ENCODE peak calls at places on chromosomes 7 and 10, in six cellular contexts. J is HCT116, P is breast epithelium, G is HepG2, V is colonic mucosa, D is adrenal gland. K is an unnamed sample. For H3K4me1, the result is how much of the 10 kb centered on the place peaks cover.

GRCh38 chr7:159008055-159008405 is 136.6 kb downstream of the VIPR2 start:
- DNase-seq in G (no peak), P (no peak), J (no peak), D (no peak), V (no peak), K (no peak)

GRCh38 chr10:13321576-13321975 is 21.7 kb upstream of the PHYH start:
- DNase-seq in V (no peak), J (no peak), G (no peak), D (no peak), P (no peak), K (no peak)

GRCh38 chr7:2582006-2582735 is 23.4 kb downstream of the IQCE start:
- DNase-seq in J (no peak), P (no peak), G (no peak), D (no peak), V (no peak), K (no peak)

GRCh38 chr10:82942572-82943091 is 1067.6 kb downstream of the NRG3 start:
- DNase-seq in P (no peak), D (peak), V (no peak), G (no peak), J (no peak), K (no peak)

GRCh38 chr7:149477494-149478443 is 16.9 kb upstream of the ZNF777 start:
- DNase-seq in J (no peak), V (no peak), P (no peak), G (no peak), D (no peak), K (no peak)

GRCh38 chr10:3071405-3072198 is 4.3 kb downstream of the PFKP start:
- DNase-seq in D (no peak), J (peak), V (no peak), G (no peak), P (no peak), K (peak)

GRCh38 chr7:104150470-104150869 is 57.3 kb downstream of the ORC5 start:
- DNase-seq in G (no peak), V (no peak), P (no peak), J (no peak), D (no peak), K (no peak)

GRCh38 chr7:100768784-100769183 is 35.4 kb downstream of the ZAN start:
- DNase-seq in P (no peak), J (no peak), D (no peak), V (no peak), G (no peak), K (no peak)

GRCh38 chr7:27236053-27236410 is 6.6 kb upstream of the EVX1 start:
- DNase-seq in J (no peak), P (no peak), G (no peak), D (no peak), V (no peak), K (no peak)

GRCh38 chr7:150668472-150668911 is 17.0 kb upstream of the GIMAP2 start:
- DNase-seq in J (no peak), G (no peak), V (no peak), D (no peak), P (no peak), K (no peak)

GRCh38 chr7:115613836-115614235 is 416.7 kb downstream of the TFEC start:
- DNase-seq in P (no peak), G (no peak), J (no peak), D (no peak), V (no peak), K (no peak)

GRCh38 chr10:106959521-106959920 is 205.0 kb downstream of the SORCS1 start:
- DNase-seq in D (no peak), V (no peak), P (no peak), J (no peak), G (no peak), K (no peak)

GRCh38 chr7:126790763-126791162 is 462.0 kb downstream of the GRM8 start:
- DNase-seq in V (no peak), D (no peak), J (no peak), P (no peak), G (no peak), K (no peak)

GRCh38 chr7:73920406-73921134 is 59.6 kb downstream of the TMEM270 start:
- DNase-seq in G (no peak), P (no peak), J (no peak), D (no peak), V (no peak), K (no peak)

GRCh38 chr7:44323381-44324203 is 1.8 kb downstream of the CAMK2B start:
- DNase-seq in P (no peak), J (no peak), D (no peak), V (no peak), G (no peak), K (no peak)

GRCh38 chr7:136134503-136134902 is 157.3 kb upstream of the MTPN start:
- DNase-seq in V (no peak), D (no peak), G (no peak), P (no peak), J (no peak), K (no peak)

GRCh38 chr7:22173884-22174573 is 182.9 kb downstream of the RAPGEF5 start:
- DNase-seq in J (no peak), D (no peak), V (no peak), P (no peak), G (no peak), K (peak)

GRCh38 chr10:93468532-93469213 is 13.5 kb downstream of the MYOF start:
- DNase-seq in D (peak), J (peak), G (peak), P (no peak), V (no peak), K (peak)

DNA sequence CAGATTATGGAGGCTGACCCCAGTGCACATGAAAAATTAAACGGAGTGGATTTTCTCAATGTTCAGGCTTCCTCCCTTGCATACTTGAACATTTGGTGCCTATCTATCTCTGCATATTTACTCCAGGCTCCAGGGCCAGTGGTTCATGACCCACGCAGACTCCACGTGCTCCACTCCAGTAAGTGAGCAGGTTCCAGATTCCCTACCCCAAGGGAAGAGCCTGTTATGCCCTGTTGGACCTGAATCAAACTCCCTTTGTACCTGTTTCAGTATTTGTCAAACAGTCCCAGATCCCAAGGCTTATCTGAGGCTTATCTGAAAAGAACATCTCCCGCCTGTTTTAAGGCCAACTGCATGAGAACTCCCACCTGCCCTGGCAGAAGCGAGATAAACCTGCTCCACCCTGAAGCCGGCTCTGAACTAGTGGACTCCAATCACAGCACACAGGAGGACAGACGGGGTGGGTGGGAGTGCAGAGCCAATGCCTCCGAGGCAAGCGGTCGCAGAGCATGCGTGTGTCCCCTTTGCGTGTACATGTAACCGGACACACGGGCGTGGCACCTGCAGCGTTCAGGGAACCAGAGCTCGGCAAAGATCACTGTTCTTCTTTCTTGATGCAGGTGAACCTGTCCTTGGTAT is 2.3 kb upstream of the FUOM start:
- DNase-seq in J (no peak), P (no peak), G (peak), D (no peak), V (peak), K (no peak)
- TF ChIP-seq CTCF in J (no peak), P (no peak), G (no peak), D (no peak), V (no peak), K (no peak)

DNA sequence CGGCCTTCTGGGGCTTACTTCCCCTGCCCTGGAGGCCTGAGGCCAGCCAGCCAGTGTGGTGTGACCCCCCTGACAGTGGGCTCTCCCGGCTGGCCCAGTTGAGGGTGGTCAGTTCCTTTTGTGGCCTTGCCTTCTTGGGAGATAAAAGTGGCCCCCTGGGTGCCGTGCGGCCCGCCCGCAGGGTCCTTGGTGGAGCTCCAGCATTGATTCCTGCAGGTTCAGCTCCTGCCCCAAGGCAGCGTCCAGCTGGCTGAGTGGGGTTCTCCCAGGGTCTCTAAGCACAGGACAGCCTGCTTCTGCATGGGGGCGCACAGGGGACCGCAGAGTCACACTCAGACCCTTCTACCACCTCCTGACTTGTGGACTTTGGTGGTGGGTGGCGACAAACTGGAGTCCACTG is 62.1 kb downstream of the CUX1 start:
- DNase-seq in D (no peak), P (no peak), V (no peak), J (no peak), G (no peak), K (no peak)
- H3K4me1 ChIP-seq in D (under half), P (under half), V (under half), J (under half), G (half or more), K (under half)

GRCh38 chr10:113993489-113993932 is 50.2 kb upstream of the ADRB1 start:
- DNase-seq in D (peak), G (no peak), V (no peak), P (no peak), J (no peak), K (no peak)
- TF ChIP-seq CTCF in D (no peak), G (peak), V (no peak), P (no peak), J (no peak), K (no peak)

GRCh38 chr7:127824682-127825081 is 172.7 kb downstream of the SND1 start:
- DNase-seq in P (no peak), J (no peak), V (no peak), D (no peak), G (peak), K (no peak)
- H3K4me1 ChIP-seq in P (under half), J (under half), V (under half), D (under half), G (under half), K (under half)

GRCh38 chr7:39754326-39755120 is 131.2 kb downstream of the RALA start:
- DNase-seq in J (no peak), D (no peak), P (no peak), G (no peak), V (no peak), K (peak)
- TF ChIP-seq CTCF in J (no peak), D (no peak), P (no peak), G (no peak), V (no peak), K (no peak)

GRCh38 chr10:127277063-127277462 is 80.7 kb upstream of the INSYN2A start:
- DNase-seq in J (no peak), D (no peak), G (no peak), P (no peak), V (no peak), K (no peak)
- H3K4me1 ChIP-seq in J (under half), D (under half), G (under half), P (under half), V (under half), K (under half)

GRCh38 chr7:128400566-128400965 is 9.2 kb downstream of the IMPDH1 start:
- DNase-seq in G (no peak), P (no peak), J (no peak), D (no peak), V (no peak), K (no peak)

GRCh38 chr7:128404143-128404681 is 5.6 kb downstream of the IMPDH1 start:
- DNase-seq in G (no peak), D (no peak), P (no peak), J (no peak), V (peak), K (no peak)

GRCh38 chr7:128399991-128400390 is 9.8 kb downstream of the IMPDH1 start:
- DNase-seq in J (no peak), P (no peak), G (no peak), D (no peak), V (no peak), K (no peak)

GRCh38 chr7:128403676-128404075 is 6.1 kb downstream of the IMPDH1 start:
- DNase-seq in J (no peak), V (no peak), P (no peak), D (no peak), G (no peak), K (no peak)

GRCh38 chr7:128402346-128402745 is 7.4 kb downstream of the IMPDH1 start:
- DNase-seq in V (no peak), P (no peak), D (no peak), G (no peak), J (no peak), K (peak)
- TF ChIP-seq CTCF in V (no peak), P (no peak), D (no peak), G (no peak), J (no peak), K (no peak)

DNA sequence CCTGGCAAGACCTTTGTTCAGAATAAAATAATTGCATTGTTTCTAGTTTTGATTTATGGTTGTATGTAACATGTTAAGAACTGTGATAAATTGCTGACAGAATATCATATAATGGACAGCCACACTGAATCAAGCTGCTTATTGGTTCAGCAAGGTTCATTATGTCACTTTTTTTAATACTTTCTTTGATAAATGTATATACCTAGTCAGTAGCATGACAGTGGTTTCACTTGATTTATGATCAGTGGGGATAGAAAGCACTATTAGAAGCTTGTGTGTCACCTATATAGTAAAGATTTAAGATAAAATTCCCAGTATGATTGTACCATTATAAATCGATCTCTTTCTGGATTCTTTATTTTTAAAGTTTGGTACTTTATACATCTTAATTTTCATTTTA is 4.5 kb downstream of the BUB3 start:
- DNase-seq in D (no peak), G (no peak), V (no peak), J (no peak), P (no peak), K (no peak)
- H3K4me1 ChIP-seq in D (half or more), G (half or more), V (under half), J (under half), P (under half), K (under half)

GRCh38 chr7:157053118-157053517 is 42.7 kb upstream of the MNX1 start:
- DNase-seq in P (no peak), V (no peak), J (no peak), G (no peak), D (no peak), K (no peak)
- TF ChIP-seq CTCF in P (no peak), V (no peak), J (no peak), G (no peak), D (no peak), K (no peak)

DNA sequence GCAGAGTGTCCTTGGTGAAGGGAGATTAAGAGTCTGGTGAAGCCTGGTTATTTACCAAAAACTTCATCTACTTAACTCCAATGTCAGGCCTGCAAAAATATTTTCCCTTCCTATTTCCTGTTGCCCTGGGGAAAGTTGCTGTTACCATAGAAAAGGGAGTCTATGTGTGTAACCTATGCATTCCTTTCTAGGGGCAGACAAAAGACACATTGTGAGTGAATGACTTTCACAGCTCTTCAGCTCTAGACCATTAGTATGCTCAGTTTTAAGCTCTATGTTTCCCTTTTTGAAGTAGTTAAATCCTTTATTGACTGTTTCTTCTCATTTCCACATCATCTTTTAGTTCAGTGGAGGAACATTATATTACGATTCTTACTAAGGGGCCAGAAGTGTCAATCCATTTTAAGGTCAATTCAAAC is 45.6 kb upstream of the SGCE start:
- DNase-seq in V (no peak), G (peak), P (no peak), D (no peak), J (peak), K (peak)
- H3K4me1 ChIP-seq in V (under half), G (half or more), P (under half), D (under half), J (under half), K (under half)